ENCODE peak calls at places on chromosomes 16 and 17, in six cellular contexts. One of them, this sample, is unnamed. For H3K4me1, the result is how much of the 10 kb centered on the place peaks cover.

GRCh38 chr17:42389135-42389417 is 834 bp upstream of the STAT3 start:
- DNase-seq in fibroblast of lung: no peak
- DNase-seq in Peyer's patch: no peak
- DNase-seq in tibial artery: no peak
- DNase-seq in adrenal gland: no peak
- DNase-seq in PC-9: no peak
- DNase-seq in this sample: no peak

GRCh38 chr16:55503726-55504553 is 4.9 kb upstream of the LPCAT2 start:
- DNase-seq in fibroblast of lung: no peak
- DNase-seq in Peyer's patch: no peak
- DNase-seq in tibial artery: peak
- DNase-seq in adrenal gland: peak
- DNase-seq in PC-9: no peak
- DNase-seq in this sample: no peak

GRCh38 chr17:39861235-39861634 is 2.9 kb downstream of the IKZF3 start:
- DNase-seq in fibroblast of lung: no peak
- DNase-seq in Peyer's patch: no peak
- DNase-seq in tibial artery: no peak
- DNase-seq in adrenal gland: no peak
- DNase-seq in PC-9: no peak
- DNase-seq in this sample: no peak

GRCh38 chr17:43308999-43309398 is 75.2 kb upstream of the RNU2-1 start:
- DNase-seq in fibroblast of lung: no peak
- DNase-seq in Peyer's patch: no peak
- DNase-seq in tibial artery: no peak
- DNase-seq in adrenal gland: peak
- DNase-seq in PC-9: no peak
- DNase-seq in this sample: no peak

GRCh38 chr16:12906271-12906670 is 4.9 kb downstream of the SHISA9 start:
- DNase-seq in fibroblast of lung: no peak
- DNase-seq in Peyer's patch: no peak
- DNase-seq in tibial artery: no peak
- DNase-seq in adrenal gland: no peak
- DNase-seq in PC-9: no peak
- DNase-seq in this sample: no peak

GRCh38 chr17:14886200-14886739 is 378.9 kb downstream of the PMP22 start:
- DNase-seq in fibroblast of lung: no peak
- DNase-seq in Peyer's patch: no peak
- DNase-seq in tibial artery: no peak
- DNase-seq in adrenal gland: no peak
- DNase-seq in PC-9: no peak
- DNase-seq in this sample: no peak

GRCh38 chr17:52207786-52208185 is 49.3 kb upstream of the CA10 start:
- DNase-seq in fibroblast of lung: no peak
- DNase-seq in Peyer's patch: no peak
- DNase-seq in tibial artery: no peak
- DNase-seq in adrenal gland: no peak
- DNase-seq in PC-9: no peak
- DNase-seq in this sample: no peak

GRCh38 chr16:89369266-89369895 is 121.0 kb downstream of the ANKRD11 start:
- DNase-seq in fibroblast of lung: no peak
- DNase-seq in Peyer's patch: no peak
- DNase-seq in tibial artery: no peak
- DNase-seq in adrenal gland: no peak
- DNase-seq in PC-9: no peak
- DNase-seq in this sample: no peak

GRCh38 chr16:56815721-56816120 is 49.3 kb upstream of the SLC12A3 start:
- DNase-seq in fibroblast of lung: no peak
- DNase-seq in Peyer's patch: no peak
- DNase-seq in tibial artery: peak
- DNase-seq in adrenal gland: peak
- DNase-seq in PC-9: no peak
- DNase-seq in this sample: no peak

GRCh38 chr17:48052956-48053757 is 5.0 kb downstream of the NFE2L1 start:
- DNase-seq in fibroblast of lung: no peak
- DNase-seq in Peyer's patch: no peak
- DNase-seq in tibial artery: peak
- DNase-seq in adrenal gland: peak
- DNase-seq in PC-9: no peak
- DNase-seq in this sample: peak

GRCh38 chr16:87525352-87525751 is 32.5 kb upstream of the ZCCHC14 start:
- DNase-seq in fibroblast of lung: no peak
- DNase-seq in Peyer's patch: no peak
- DNase-seq in tibial artery: no peak
- DNase-seq in adrenal gland: no peak
- DNase-seq in PC-9: no peak
- DNase-seq in this sample: no peak

GRCh38 chr16:22265351-22265750 is 31.9 kb upstream of the POLR3E start:
- DNase-seq in fibroblast of lung: no peak
- DNase-seq in Peyer's patch: no peak
- DNase-seq in tibial artery: no peak
- DNase-seq in adrenal gland: no peak
- DNase-seq in PC-9: no peak
- DNase-seq in this sample: no peak

DNA sequence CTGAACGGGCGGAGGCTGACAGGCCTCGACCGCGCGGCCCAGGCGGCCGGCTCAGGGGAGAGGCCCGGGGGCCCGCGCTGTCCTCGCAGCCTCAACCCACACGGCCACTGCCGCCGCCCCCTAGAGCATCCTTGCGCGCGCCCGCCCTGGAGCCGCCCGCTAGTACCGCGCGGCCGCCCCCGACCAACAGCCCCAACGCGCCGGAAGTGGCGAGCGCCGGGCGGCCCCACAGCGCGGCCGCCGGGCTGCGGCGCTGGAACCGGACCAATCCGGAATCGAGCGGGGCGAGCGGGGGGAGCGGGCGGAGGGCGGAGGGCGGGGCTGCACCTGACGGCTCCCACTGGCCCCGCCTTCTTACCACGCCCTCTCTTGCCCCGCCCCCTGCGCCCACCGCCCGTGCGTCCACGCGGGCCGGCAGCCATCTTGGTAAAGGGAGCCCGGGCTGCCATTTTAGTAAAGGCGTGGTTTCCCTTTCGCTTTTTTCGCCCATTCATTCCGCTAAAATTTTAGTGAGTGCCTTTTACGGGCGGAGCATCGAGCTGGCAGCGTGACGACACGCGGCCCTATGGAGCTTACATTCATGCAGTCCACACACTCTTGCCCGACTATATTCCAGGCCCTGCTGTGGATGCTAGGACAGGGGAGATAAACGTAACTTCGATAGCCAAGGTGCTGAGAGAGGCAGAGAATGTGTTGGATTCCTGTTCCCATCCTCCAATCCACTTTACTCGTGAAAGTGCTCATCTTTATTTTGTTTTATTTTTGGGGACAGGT is at the start of gene XPO6:
- DNase-seq in fibroblast of lung: peak
- DNase-seq in Peyer's patch: peak
- DNase-seq in tibial artery: peak
- DNase-seq in adrenal gland: peak
- DNase-seq in PC-9: peak
- DNase-seq in this sample: peak
- TF ChIP-seq CTCF in fibroblast of lung: no peak
- TF ChIP-seq CTCF in Peyer's patch: no peak
- TF ChIP-seq CTCF in tibial artery: no peak
- TF ChIP-seq CTCF in adrenal gland: no peak
- TF ChIP-seq CTCF in PC-9: no peak
- TF ChIP-seq CTCF in this sample: no peak

GRCh38 chr17:53218723-53219122 is 604.0 kb upstream of the KIF2B start:
- DNase-seq in fibroblast of lung: no peak
- DNase-seq in Peyer's patch: no peak
- DNase-seq in tibial artery: no peak
- DNase-seq in adrenal gland: no peak
- DNase-seq in PC-9: no peak
- DNase-seq in this sample: no peak
- H3K4me1 ChIP-seq in fibroblast of lung: under half
- H3K4me1 ChIP-seq in Peyer's patch: under half
- H3K4me1 ChIP-seq in tibial artery: under half
- H3K4me1 ChIP-seq in adrenal gland: under half
- H3K4me1 ChIP-seq in PC-9: under half
- H3K4me1 ChIP-seq in this sample: under half

GRCh38 chr17:74937064-74938051 is 1.7 kb downstream of the OTOP3 start:
- DNase-seq in fibroblast of lung: no peak
- DNase-seq in Peyer's patch: no peak
- DNase-seq in tibial artery: no peak
- DNase-seq in adrenal gland: no peak
- DNase-seq in PC-9: no peak
- DNase-seq in this sample: no peak

GRCh38 chr17:74938194-74938950 is 2.7 kb downstream of the OTOP3 start:
- DNase-seq in fibroblast of lung: no peak
- DNase-seq in Peyer's patch: no peak
- DNase-seq in tibial artery: no peak
- DNase-seq in adrenal gland: no peak
- DNase-seq in PC-9: no peak
- DNase-seq in this sample: no peak

GRCh38 chr17:74936470-74936799 is 737 bp downstream of the OTOP3 start:
- DNase-seq in fibroblast of lung: no peak
- DNase-seq in Peyer's patch: no peak
- DNase-seq in tibial artery: no peak
- DNase-seq in adrenal gland: no peak
- DNase-seq in PC-9: no peak
- DNase-seq in this sample: no peak

GRCh38 chr17:74941128-74941725 is 5.5 kb downstream of the OTOP3 start:
- DNase-seq in fibroblast of lung: no peak
- DNase-seq in Peyer's patch: no peak
- DNase-seq in tibial artery: no peak
- DNase-seq in adrenal gland: no peak
- DNase-seq in PC-9: no peak
- DNase-seq in this sample: no peak

GRCh38 chr17:74939534-74939933 is 3.8 kb downstream of the OTOP3 start:
- DNase-seq in fibroblast of lung: no peak
- DNase-seq in Peyer's patch: no peak
- DNase-seq in tibial artery: no peak
- DNase-seq in adrenal gland: no peak
- DNase-seq in PC-9: no peak
- DNase-seq in this sample: no peak
- TF ChIP-seq CTCF in fibroblast of lung: no peak
- TF ChIP-seq CTCF in Peyer's patch: no peak
- TF ChIP-seq CTCF in tibial artery: no peak
- TF ChIP-seq CTCF in adrenal gland: no peak
- TF ChIP-seq CTCF in PC-9: no peak
- TF ChIP-seq CTCF in this sample: no peak

GRCh38 chr17:38730526-38731379 is 612 bp downstream of the CISD3 start:
- DNase-seq in fibroblast of lung: peak
- DNase-seq in Peyer's patch: peak
- DNase-seq in tibial artery: peak
- DNase-seq in adrenal gland: peak
- DNase-seq in PC-9: peak
- DNase-seq in this sample: peak

GRCh38 chr17:38728290-38728831 is 1.8 kb upstream of the CISD3 start:
- DNase-seq in fibroblast of lung: no peak
- DNase-seq in Peyer's patch: peak
- DNase-seq in tibial artery: no peak
- DNase-seq in adrenal gland: no peak
- DNase-seq in PC-9: no peak
- DNase-seq in this sample: no peak

GRCh38 chr17:38727661-38728220 is 2.4 kb upstream of the CISD3 start:
- DNase-seq in fibroblast of lung: no peak
- DNase-seq in Peyer's patch: no peak
- DNase-seq in tibial artery: no peak
- DNase-seq in adrenal gland: no peak
- DNase-seq in PC-9: no peak
- DNase-seq in this sample: no peak

GRCh38 chr17:38729886-38730525 is at the start of gene CISD3:
- DNase-seq in fibroblast of lung: peak
- DNase-seq in Peyer's patch: peak
- DNase-seq in tibial artery: peak
- DNase-seq in adrenal gland: peak
- DNase-seq in PC-9: peak
- DNase-seq in this sample: peak

DNA sequence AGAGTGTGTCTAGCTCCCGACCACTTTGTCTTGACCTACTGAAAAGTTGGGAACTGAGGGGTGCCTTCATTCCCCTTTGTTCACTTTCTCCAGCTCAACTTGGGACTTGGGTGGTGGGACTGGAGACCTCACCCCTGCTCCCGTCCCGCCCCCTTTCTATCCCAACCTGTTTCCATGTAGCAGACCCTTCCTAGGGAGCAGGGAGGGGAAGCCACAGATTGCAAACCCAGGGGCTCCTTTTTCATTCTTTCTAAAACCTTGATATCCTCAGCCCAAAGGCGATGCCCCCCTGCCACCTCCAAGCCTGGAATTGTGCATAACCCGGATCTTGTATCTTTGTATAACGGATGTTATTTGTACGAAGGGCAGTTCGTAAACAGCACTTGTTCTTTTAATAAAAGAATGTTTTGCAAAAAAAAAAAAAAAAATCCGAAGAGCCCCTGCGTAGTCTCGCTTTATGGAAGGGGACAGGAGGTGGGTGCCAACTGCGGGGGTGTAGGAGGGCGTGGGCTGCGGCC is 714 bp upstream of the CISD3 start:
- DNase-seq in fibroblast of lung: no peak
- DNase-seq in Peyer's patch: no peak
- DNase-seq in tibial artery: no peak
- DNase-seq in adrenal gland: no peak
- DNase-seq in PC-9: no peak
- DNase-seq in this sample: no peak
- H3K4me1 ChIP-seq in fibroblast of lung: under half
- H3K4me1 ChIP-seq in Peyer's patch: under half
- H3K4me1 ChIP-seq in tibial artery: under half
- H3K4me1 ChIP-seq in adrenal gland: under half
- H3K4me1 ChIP-seq in PC-9: under half
- H3K4me1 ChIP-seq in this sample: under half